ENCODE peak calls at places on chromosomes 5 and 9, in five cellular contexts. One of them, this sample, is unnamed.

GRCh38 chr9:111287127-111287526 is 42.9 kb downstream of the OR2K2 start:
- DNase-seq in left ventricle myocardium inferior: no peak
- DNase-seq in PC-9: peak
- DNase-seq in stomach: no peak
- DNase-seq in AG10803: peak
- DNase-seq in this sample: no peak

GRCh38 chr5:4785971-4786370 is 354.2 kb upstream of the ADAMTS16 start:
- DNase-seq in PC-9: no peak
- DNase-seq in stomach: no peak
- DNase-seq in left ventricle myocardium inferior: no peak
- DNase-seq in AG10803: no peak
- DNase-seq in this sample: no peak

GRCh38 chr5:52065182-52065581 is 681.9 kb downstream of the ISL1 start:
- DNase-seq in stomach: no peak
- DNase-seq in PC-9: no peak
- DNase-seq in AG10803: no peak
- DNase-seq in left ventricle myocardium inferior: no peak
- DNase-seq in this sample: no peak

GRCh38 chr5:131825404-131826013 is 28.7 kb upstream of the FNIP1 start:
- DNase-seq in PC-9: no peak
- DNase-seq in left ventricle myocardium inferior: no peak
- DNase-seq in AG10803: no peak
- DNase-seq in stomach: no peak
- DNase-seq in this sample: no peak

GRCh38 chr9:37575921-37576721 is at the start of gene FBXO10:
- DNase-seq in PC-9: no peak
- DNase-seq in stomach: peak
- DNase-seq in AG10803: peak
- DNase-seq in left ventricle myocardium inferior: peak
- DNase-seq in this sample: no peak

GRCh38 chr9:109910616-109911568 is 130.9 kb downstream of the PALM2AKAP2 start:
- DNase-seq in AG10803: peak
- DNase-seq in stomach: no peak
- DNase-seq in left ventricle myocardium inferior: no peak
- DNase-seq in PC-9: peak
- DNase-seq in this sample: no peak

GRCh38 chr5:178080618-178081410 is 32.5 kb upstream of the N4BP3 start:
- DNase-seq in AG10803: no peak
- DNase-seq in left ventricle myocardium inferior: no peak
- DNase-seq in stomach: no peak
- DNase-seq in PC-9: peak
- DNase-seq in this sample: no peak

GRCh38 chr9:73073337-73074175 is 78.1 kb upstream of the ANXA1 start:
- DNase-seq in left ventricle myocardium inferior: no peak
- DNase-seq in stomach: no peak
- DNase-seq in AG10803: peak
- DNase-seq in PC-9: no peak
- DNase-seq in this sample: no peak

GRCh38 chr5:99929806-99930135 is 605.4 kb upstream of the FAM174A start:
- DNase-seq in PC-9: no peak
- DNase-seq in left ventricle myocardium inferior: no peak
- DNase-seq in stomach: no peak
- DNase-seq in AG10803: no peak
- DNase-seq in this sample: no peak
- TF ChIP-seq CTCF in PC-9: no peak
- TF ChIP-seq CTCF in left ventricle myocardium inferior: no peak
- TF ChIP-seq CTCF in stomach: no peak
- TF ChIP-seq CTCF in AG10803: no peak
- TF ChIP-seq CTCF in this sample: no peak

GRCh38 chr9:122001491-122002201 is 91.5 kb downstream of the TTLL11 start:
- DNase-seq in PC-9: no peak
- DNase-seq in AG10803: peak
- DNase-seq in stomach: no peak
- DNase-seq in left ventricle myocardium inferior: peak
- DNase-seq in this sample: no peak
- H3K4me3 ChIP-seq in PC-9: no peak
- H3K4me3 ChIP-seq in AG10803: no peak
- H3K4me3 ChIP-seq in stomach: no peak
- H3K4me3 ChIP-seq in left ventricle myocardium inferior: peak
- H3K4me3 ChIP-seq in this sample: no peak

GRCh38 chr5:133260715-133261114 is 208.9 kb downstream of the HSPA4 start:
- DNase-seq in left ventricle myocardium inferior: no peak
- DNase-seq in stomach: no peak
- DNase-seq in PC-9: no peak
- DNase-seq in AG10803: no peak
- DNase-seq in this sample: no peak
- TF ChIP-seq CTCF in left ventricle myocardium inferior: no peak
- TF ChIP-seq CTCF in stomach: no peak
- TF ChIP-seq CTCF in PC-9: no peak
- TF ChIP-seq CTCF in AG10803: no peak
- TF ChIP-seq CTCF in this sample: no peak

GRCh38 chr9:120924698-120925534 is 1.7 kb downstream of the TRAF1 start:
- DNase-seq in AG10803: no peak
- DNase-seq in stomach: no peak
- DNase-seq in left ventricle myocardium inferior: no peak
- DNase-seq in PC-9: no peak
- DNase-seq in this sample: no peak
- H3K4me3 ChIP-seq in AG10803: no peak
- H3K4me3 ChIP-seq in stomach: peak
- H3K4me3 ChIP-seq in left ventricle myocardium inferior: no peak
- H3K4me3 ChIP-seq in PC-9: no peak
- H3K4me3 ChIP-seq in this sample: no peak

DNA sequence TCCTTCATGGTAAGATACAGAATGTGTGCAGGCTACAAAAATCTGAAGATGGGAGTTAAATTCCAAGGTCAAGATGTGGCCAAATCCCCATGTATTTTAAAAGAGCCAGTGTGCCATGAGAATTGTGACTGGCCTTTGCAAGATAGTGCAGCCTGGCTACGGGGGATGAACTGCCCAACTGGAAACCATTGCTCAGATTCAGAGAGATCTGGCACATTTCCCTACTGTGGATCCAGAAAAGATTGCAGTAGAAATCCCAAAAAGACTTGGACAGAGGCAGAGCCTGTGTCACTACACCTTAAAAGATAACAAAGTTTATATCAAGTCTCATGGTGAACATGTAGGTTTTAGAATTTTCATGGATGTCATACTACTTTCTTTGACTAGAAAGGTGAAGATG is 26.2 kb downstream of the SLC12A2 start:
- DNase-seq in PC-9: no peak
- DNase-seq in stomach: no peak
- DNase-seq in AG10803: no peak
- DNase-seq in left ventricle myocardium inferior: no peak
- DNase-seq in this sample: no peak
- TF ChIP-seq CTCF in PC-9: no peak
- TF ChIP-seq CTCF in stomach: no peak
- TF ChIP-seq CTCF in AG10803: no peak
- TF ChIP-seq CTCF in left ventricle myocardium inferior: no peak
- TF ChIP-seq CTCF in this sample: no peak

DNA sequence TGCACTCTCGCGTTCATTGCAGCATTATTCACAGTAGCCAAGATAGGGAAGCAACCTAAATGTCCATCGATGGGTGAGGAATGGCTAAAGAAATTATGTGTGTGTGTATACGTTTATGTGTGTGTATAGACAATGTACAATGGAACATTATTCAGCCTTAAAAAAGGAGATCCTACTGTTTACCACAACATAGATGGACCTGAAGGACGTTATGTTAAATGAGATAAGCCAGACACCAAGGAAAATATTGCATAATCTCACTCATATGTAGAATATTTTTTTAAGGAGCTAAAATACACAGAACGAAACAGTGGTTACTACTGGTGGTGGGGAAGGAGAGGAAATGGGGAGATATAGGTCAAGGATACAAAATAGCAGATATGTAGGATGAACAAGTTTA is 2.4 kb downstream of the KIF2A start:
- DNase-seq in left ventricle myocardium inferior: no peak
- DNase-seq in PC-9: no peak
- DNase-seq in stomach: no peak
- DNase-seq in AG10803: no peak
- DNase-seq in this sample: no peak
- H3K4me3 ChIP-seq in left ventricle myocardium inferior: no peak
- H3K4me3 ChIP-seq in PC-9: no peak
- H3K4me3 ChIP-seq in stomach: no peak
- H3K4me3 ChIP-seq in AG10803: no peak
- H3K4me3 ChIP-seq in this sample: no peak

DNA sequence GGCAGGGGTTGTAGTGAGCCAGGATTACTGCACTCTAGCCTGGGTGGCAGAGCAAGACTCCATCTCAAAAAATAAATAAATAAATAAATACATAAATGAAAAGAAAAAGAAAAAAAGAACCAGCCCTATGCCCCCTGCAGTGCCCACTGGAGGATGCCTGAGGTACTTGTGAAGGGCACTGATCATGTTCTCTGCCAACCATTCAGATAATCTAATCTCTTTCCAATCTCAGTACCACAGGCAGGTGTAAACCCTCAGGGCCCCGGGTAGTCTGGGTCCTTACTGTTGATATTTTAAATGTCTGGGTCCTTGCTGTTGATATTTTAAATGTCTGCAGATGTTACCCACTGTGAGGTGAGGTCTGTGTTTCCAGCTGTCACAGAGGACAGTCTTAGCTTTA is 321.8 kb upstream of the ADCY2 start:
- DNase-seq in stomach: no peak
- DNase-seq in AG10803: no peak
- DNase-seq in PC-9: no peak
- DNase-seq in left ventricle myocardium inferior: no peak
- DNase-seq in this sample: no peak
- TF ChIP-seq CTCF in stomach: no peak
- TF ChIP-seq CTCF in AG10803: no peak
- TF ChIP-seq CTCF in PC-9: no peak
- TF ChIP-seq CTCF in left ventricle myocardium inferior: no peak
- TF ChIP-seq CTCF in this sample: no peak

GRCh38 chr5:43554497-43554896 is 2.4 kb downstream of the PAIP1 start:
- DNase-seq in stomach: no peak
- DNase-seq in AG10803: no peak
- DNase-seq in left ventricle myocardium inferior: no peak
- DNase-seq in PC-9: no peak
- DNase-seq in this sample: no peak
- H3K4me3 ChIP-seq in stomach: no peak
- H3K4me3 ChIP-seq in AG10803: no peak
- H3K4me3 ChIP-seq in left ventricle myocardium inferior: peak
- H3K4me3 ChIP-seq in PC-9: peak
- H3K4me3 ChIP-seq in this sample: no peak

This sample was measured in LNCaP clone FGC.